ENCODE peak calls at places on chromosomes 7 and 10, in ten cellular contexts. U is mesothelial cell of epicardium, X is AG10803, Y is Caco-2, S is left lung, A is cardiac fibroblast, M is GM13977, Q is HFF-Myc, L is PC-9, E is psoas muscle. Z is an unnamed sample.

GRCh38 chr10:51815723-51816122 is 116.3 kb upstream of the CSTF2T start:
- DNase-seq in U (no peak), X (no peak), Y (no peak), S (no peak), A (no peak), M (no peak), Q (no peak), L (no peak), E (no peak), Z (no peak)

GRCh38 chr7:140439359-140439758 is 35.5 kb downstream of the RAB19 start:
- DNase-seq in U (no peak), X (no peak), Y (no peak), S (no peak), A (no peak), M (no peak), Q (no peak), L (no peak), E (no peak), Z (no peak)

GRCh38 chr7:143296686-143297085 is 8.5 kb downstream of the CASP2 start:
- DNase-seq in U (no peak), X (no peak), Y (no peak), S (no peak), A (no peak), M (no peak), Q (no peak), L (no peak), E (no peak), Z (no peak)

GRCh38 chr7:107024906-107025305 is 19.6 kb upstream of the PRKAR2B start:
- DNase-seq in U (no peak), X (no peak), Y (no peak), S (no peak), A (no peak), M (no peak), Q (no peak), L (no peak), E (no peak), Z (no peak)

GRCh38 chr10:130808686-130809085 is 502.8 kb downstream of the TCERG1L start:
- DNase-seq in U (peak; percentile 32), X (no peak), Y (no peak), S (no peak), A (no peak), M (no peak), Q (no peak), L (no peak), E (no peak), Z (no peak)

GRCh38 chr10:57973451-57973850 is 294.2 kb downstream of the IPMK start:
- DNase-seq in U (no peak), X (no peak), Y (no peak), S (no peak), A (no peak), M (no peak), Q (no peak), L (no peak), E (no peak), Z (no peak)

GRCh38 chr7:150514748-150515222 is at the start of gene GIMAP7:
- DNase-seq in U (no peak), X (no peak), Y (no peak), S (no peak), A (no peak), M (peak; percentile 39), Q (no peak), L (no peak), E (no peak), Z (no peak)

GRCh38 chr10:132664407-132664806 is 121.5 kb downstream of the NKX6-2 start:
- DNase-seq in U (no peak), X (no peak), Y (no peak), S (peak; percentile 35), A (no peak), M (no peak), Q (no peak), L (no peak), E (no peak), Z (no peak)

GRCh38 chr10:103204353-103205255 is 11.5 kb upstream of the NT5C2 start:
- DNase-seq in U (no peak), X (no peak), Y (peak; percentile 19), S (no peak), A (no peak), M (no peak), Q (no peak), L (no peak), E (no peak), Z (peak; percentile 35)

GRCh38 chr10:103845983-103846382 is 9.4 kb downstream of the SH3PXD2A start:
- DNase-seq in U (no peak), X (no peak), Y (no peak), S (no peak), A (no peak), M (no peak), Q (no peak), L (no peak), E (peak; percentile 23), Z (no peak)

GRCh38 chr7:84193787-84194186 is 802 bp downstream of the SEMA3A start:
- DNase-seq in U (no peak), X (no peak), Y (no peak), S (no peak), A (no peak), M (no peak), Q (no peak), L (no peak), E (no peak), Z (no peak)

GRCh38 chr10:68625316-68625921 is 65.3 kb downstream of the TET1 start:
- DNase-seq in U (no peak), X (peak; percentile 41), Y (no peak), S (no peak), A (no peak), M (peak; percentile 21), Q (no peak), L (no peak), E (no peak), Z (no peak)

GRCh38 chr10:58943234-58943633 is 233.2 kb upstream of the PHYHIPL start:
- DNase-seq in U (no peak), X (peak; percentile 82), Y (no peak), S (no peak), A (no peak), M (no peak), Q (no peak), L (no peak), E (no peak), Z (no peak)

GRCh38 chr10:104334965-104335650 is 3.2 kb downstream of the ITPRIP start:
- DNase-seq in U (no peak), X (no peak), Y (no peak), S (peak; percentile 74), A (no peak), M (no peak), Q (no peak), L (peak; percentile 65), E (no peak), Z (no peak)

DNA sequence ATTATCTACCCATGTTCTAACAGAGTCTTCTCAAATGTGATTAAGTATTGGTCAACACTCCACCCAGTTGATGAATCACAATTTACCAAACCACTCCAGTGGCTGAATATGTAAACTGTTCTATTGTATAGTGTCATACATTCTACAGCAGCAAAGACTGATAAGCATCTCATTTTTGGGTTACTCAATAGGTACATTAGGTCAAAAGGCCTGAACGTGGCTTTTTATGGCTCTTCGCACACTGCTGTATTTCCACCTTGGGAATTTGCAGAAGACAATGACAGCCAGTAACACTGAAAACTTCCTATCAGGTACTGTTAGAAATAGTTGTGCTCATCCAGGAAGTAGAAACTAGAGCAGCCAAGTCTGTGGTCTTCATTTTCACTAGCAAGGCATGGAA is 166.9 kb downstream of the GLI3 start:
- DNase-seq in U (no peak), X (peak; percentile 26), Y (no peak), S (no peak), A (peak; percentile 46), M (no peak), Q (no peak), L (no peak), E (no peak), Z (no peak)
- TF ChIP-seq CTCF in U (no peak), X (no peak), Y (no peak), S (no peak), A (no peak), M (no peak), Q (no peak), L (no peak), E (no peak), Z (no peak)

GRCh38 chr7:158325530-158326381 is 261.9 kb downstream of the PTPRN2 start:
- DNase-seq in U (no peak), X (no peak), Y (no peak), S (no peak), A (no peak), M (no peak), Q (no peak), L (no peak), E (no peak), Z (peak; percentile 54)
- TF ChIP-seq CTCF in U (no peak), X (no peak), Y (no peak), S (no peak), A (no peak), M (no peak), Q (no peak), L (no peak), E (peak; percentile 6), Z (no peak)

DNA sequence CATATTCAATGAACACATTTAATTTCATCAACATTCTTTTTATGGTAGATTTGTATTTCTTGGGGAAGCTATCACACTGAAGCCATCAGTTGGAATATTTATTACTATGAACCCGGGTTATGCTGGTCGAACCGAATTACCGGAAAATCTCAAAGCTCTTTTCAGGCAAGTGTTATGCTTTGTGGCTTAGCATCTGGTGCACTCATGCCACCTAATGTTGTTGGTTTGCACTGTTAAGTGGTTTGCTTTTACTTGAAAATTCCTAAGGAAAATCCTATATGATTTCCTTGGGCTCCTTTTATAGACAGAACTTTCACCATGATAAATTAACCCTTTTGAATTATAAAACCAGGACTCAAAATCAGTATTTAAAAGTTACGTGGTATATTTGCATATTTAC is 147.9 kb downstream of the DNAH11 start:
- DNase-seq in U (no peak), X (no peak), Y (no peak), S (no peak), A (no peak), M (no peak), Q (no peak), L (no peak), E (no peak), Z (no peak)
- TF ChIP-seq CTCF in U (no peak), X (no peak), Y (no peak), S (no peak), A (no peak), M (peak; percentile 9), Q (no peak), L (peak; percentile 49), E (no peak), Z (no peak)

DNA sequence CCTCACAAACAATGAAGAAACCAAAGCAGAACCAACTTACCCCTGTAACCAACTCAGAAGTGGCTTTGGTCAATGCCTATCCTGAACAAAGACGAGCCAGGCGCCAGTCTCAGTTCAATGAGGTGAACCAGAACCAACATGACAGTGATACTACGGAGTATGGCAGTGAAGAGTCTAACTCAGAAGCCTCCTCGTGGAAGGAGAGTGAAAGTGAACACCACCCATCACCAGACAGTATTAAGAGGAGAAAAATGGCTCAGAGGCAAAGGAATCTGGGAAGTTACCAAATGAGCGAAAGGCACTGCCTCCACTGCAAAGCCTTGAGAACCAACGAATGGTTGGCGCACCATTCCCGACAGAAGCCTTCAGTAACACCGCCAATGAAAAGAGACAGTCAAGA is 8.4 kb downstream of the SSMEM1 start:
- DNase-seq in U (no peak), X (no peak), Y (no peak), S (no peak), A (no peak), M (no peak), Q (no peak), L (no peak), E (no peak), Z (no peak)
- TF ChIP-seq CTCF in U (no peak), X (no peak), Y (no peak), S (no peak), A (no peak), M (no peak), Q (no peak), L (no peak), E (no peak), Z (no peak)